ENCODE peak calls at places on chromosomes 16 and 17, in four cellular contexts. One of them, this sample, is unnamed.

GRCh38 chr16:24612656-24613055 is 73.3 kb downstream of the RBBP6 start:
- DNase-seq in astrocyte: no peak
- DNase-seq in SK-N-SH: no peak
- DNase-seq in body of pancreas: no peak
- DNase-seq in this sample: no peak

GRCh38 chr16:56643080-56643778 is 4.8 kb downstream of the MT1A start:
- DNase-seq in astrocyte: peak; percentile 17
- DNase-seq in body of pancreas: peak; percentile 91
- DNase-seq in SK-N-SH: no peak
- DNase-seq in this sample: no peak

GRCh38 chr16:77271532-77272426 is 72.6 kb downstream of the SYCE1L start:
- DNase-seq in astrocyte: no peak
- DNase-seq in body of pancreas: peak; percentile 26
- DNase-seq in SK-N-SH: no peak
- DNase-seq in this sample: no peak

GRCh38 chr16:84279871-84280270 is 14.8 kb upstream of the WFDC1 start:
- DNase-seq in body of pancreas: no peak
- DNase-seq in SK-N-SH: no peak
- DNase-seq in astrocyte: no peak
- DNase-seq in this sample: no peak

GRCh38 chr17:44209786-44210341 is 9.6 kb downstream of the UBTF start:
- DNase-seq in body of pancreas: no peak
- DNase-seq in SK-N-SH: no peak
- DNase-seq in astrocyte: no peak
- DNase-seq in this sample: no peak

GRCh38 chr17:54172654-54173316 is 350.1 kb downstream of the KIF2B start:
- DNase-seq in body of pancreas: peak; percentile 20
- DNase-seq in astrocyte: peak; percentile 0
- DNase-seq in SK-N-SH: no peak
- DNase-seq in this sample: no peak

GRCh38 chr17:65920996-65921395 is 270.9 kb downstream of the CEP112 start:
- DNase-seq in astrocyte: no peak
- DNase-seq in SK-N-SH: no peak
- DNase-seq in body of pancreas: peak; percentile 38
- DNase-seq in this sample: no peak

GRCh38 chr16:3020247-3020603 is at the start of gene TNFRSF12A:
- DNase-seq in SK-N-SH: peak; percentile 95
- DNase-seq in body of pancreas: peak; percentile 86
- DNase-seq in astrocyte: peak; percentile 35
- DNase-seq in this sample: peak; percentile 81

GRCh38 chr16:11563493-11564040 is 23.2 kb downstream of the LITAF start:
- DNase-seq in astrocyte: no peak
- DNase-seq in SK-N-SH: no peak
- DNase-seq in body of pancreas: no peak
- DNase-seq in this sample: no peak

GRCh38 chr17:43104665-43105064 is 20.5 kb downstream of the BRCA1 start:
- DNase-seq in SK-N-SH: no peak
- DNase-seq in body of pancreas: no peak
- DNase-seq in astrocyte: no peak
- DNase-seq in this sample: no peak

DNA sequence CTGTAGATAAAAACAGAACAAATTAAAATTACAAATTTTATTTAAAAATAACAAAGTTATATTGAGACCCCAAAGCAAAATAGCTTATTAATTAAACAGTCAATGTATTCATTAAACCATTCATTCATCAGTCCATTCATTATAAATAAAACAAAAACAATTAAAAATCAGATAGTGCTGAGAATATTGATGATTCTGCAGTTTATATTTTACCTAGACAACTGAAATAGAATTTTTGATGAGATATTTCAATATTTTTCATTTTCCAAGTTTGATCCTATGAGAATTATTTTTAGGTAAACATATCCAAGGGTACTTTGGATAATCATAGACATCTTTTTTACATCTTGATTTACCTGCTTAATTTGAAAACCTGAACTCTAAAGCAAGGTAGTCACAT is 15.2 kb upstream of the NETO2 start:
- DNase-seq in body of pancreas: no peak
- DNase-seq in SK-N-SH: no peak
- DNase-seq in astrocyte: no peak
- DNase-seq in this sample: no peak
- H3K4me1 ChIP-seq in body of pancreas: no peaks in the 10 kb centered on the region
- H3K4me1 ChIP-seq in SK-N-SH: no peaks in the 10 kb centered on the region
- H3K4me1 ChIP-seq in astrocyte: no peaks in the 10 kb centered on the region
- H3K4me1 ChIP-seq in this sample: no peaks in the 10 kb centered on the region

GRCh38 chr17:48597492-48597774 is 3.9 kb upstream of the HOXB5 start:
- DNase-seq in astrocyte: no peak
- DNase-seq in SK-N-SH: no peak
- DNase-seq in body of pancreas: no peak
- DNase-seq in this sample: no peak

GRCh38 chr17:48595107-48595999 is 1.8 kb upstream of the HOXB5 start:
- DNase-seq in SK-N-SH: no peak
- DNase-seq in body of pancreas: no peak
- DNase-seq in astrocyte: no peak
- DNase-seq in this sample: no peak

GRCh38 chr17:48597775-48598631 is 4.4 kb upstream of the HOXB5 start:
- DNase-seq in body of pancreas: peak; percentile 46
- DNase-seq in astrocyte: no peak
- DNase-seq in SK-N-SH: no peak
- DNase-seq in this sample: no peak

GRCh38 chr17:48596000-48596734 is 2.6 kb upstream of the HOXB5 start:
- DNase-seq in body of pancreas: no peak
- DNase-seq in astrocyte: no peak
- DNase-seq in SK-N-SH: no peak
- DNase-seq in this sample: no peak

GRCh38 chr17:48596735-48597491 is 3.3 kb upstream of the HOXB5 start:
- DNase-seq in astrocyte: no peak
- DNase-seq in body of pancreas: no peak
- DNase-seq in SK-N-SH: no peak
- DNase-seq in this sample: no peak
- H3K27ac ChIP-seq in astrocyte: no peak overlapping the region
- H3K27ac ChIP-seq in body of pancreas: no peak overlapping the region
- H3K27ac ChIP-seq in SK-N-SH: no peak overlapping the region
- H3K27ac ChIP-seq in this sample: no peak overlapping the region

GRCh38 chr17:81414751-81415516 is 19.7 kb downstream of the BAHCC1 start:
- DNase-seq in body of pancreas: no peak
- DNase-seq in SK-N-SH: no peak
- DNase-seq in astrocyte: no peak
- DNase-seq in this sample: no peak
- H3K4me1 ChIP-seq in body of pancreas: peaks cover 35% of the 10 kb centered on the region
- H3K4me1 ChIP-seq in SK-N-SH: peaks cover 28% of the 10 kb centered on the region
- H3K4me1 ChIP-seq in astrocyte: peaks cover 31% of the 10 kb centered on the region
- H3K4me1 ChIP-seq in this sample: peaks cover 41% of the 10 kb centered on the region

GRCh38 chr16:10037771-10038170 is 144.5 kb downstream of the GRIN2A start:
- DNase-seq in body of pancreas: no peak
- DNase-seq in astrocyte: peak; percentile 48
- DNase-seq in SK-N-SH: no peak
- DNase-seq in this sample: no peak

GRCh38 chr16:10036951-10037350 is 145.3 kb downstream of the GRIN2A start:
- DNase-seq in astrocyte: no peak
- DNase-seq in body of pancreas: no peak
- DNase-seq in SK-N-SH: no peak
- DNase-seq in this sample: no peak

GRCh38 chr16:10031473-10031872 is 150.8 kb downstream of the GRIN2A start:
- DNase-seq in astrocyte: no peak
- DNase-seq in body of pancreas: no peak
- DNase-seq in SK-N-SH: no peak
- DNase-seq in this sample: no peak

GRCh38 chr16:10031955-10032354 is 150.3 kb downstream of the GRIN2A start:
- DNase-seq in SK-N-SH: no peak
- DNase-seq in astrocyte: no peak
- DNase-seq in body of pancreas: no peak
- DNase-seq in this sample: no peak

GRCh38 chr16:10033561-10033960 is 148.7 kb downstream of the GRIN2A start:
- DNase-seq in body of pancreas: no peak
- DNase-seq in SK-N-SH: no peak
- DNase-seq in astrocyte: no peak
- DNase-seq in this sample: no peak
- H3K27ac ChIP-seq in body of pancreas: no peak overlapping the region
- H3K27ac ChIP-seq in SK-N-SH: no peak overlapping the region
- H3K27ac ChIP-seq in astrocyte: no peak overlapping the region
- H3K27ac ChIP-seq in this sample: no peak overlapping the region

GRCh38 chr17:76685366-76685765 is 25.4 kb downstream of the MXRA7 start:
- DNase-seq in body of pancreas: no peak
- DNase-seq in astrocyte: no peak
- DNase-seq in SK-N-SH: no peak
- DNase-seq in this sample: no peak

GRCh38 chr17:76686538-76687277 is 24.1 kb downstream of the MXRA7 start:
- DNase-seq in body of pancreas: no peak
- DNase-seq in SK-N-SH: peak; percentile 75
- DNase-seq in astrocyte: no peak
- DNase-seq in this sample: no peak

GRCh38 chr17:76684756-76685155 is 26.0 kb downstream of the MXRA7 start:
- DNase-seq in astrocyte: no peak
- DNase-seq in body of pancreas: no peak
- DNase-seq in SK-N-SH: no peak
- DNase-seq in this sample: no peak

GRCh38 chr17:76687278-76688164 is 23.2 kb downstream of the MXRA7 start:
- DNase-seq in astrocyte: no peak
- DNase-seq in SK-N-SH: no peak
- DNase-seq in body of pancreas: peak; percentile 60
- DNase-seq in this sample: no peak

GRCh38 chr17:76685846-76686245 is 24.9 kb downstream of the MXRA7 start:
- DNase-seq in SK-N-SH: no peak
- DNase-seq in astrocyte: no peak
- DNase-seq in body of pancreas: no peak
- DNase-seq in this sample: no peak
- H3K4me1 ChIP-seq in SK-N-SH: peaks cover 36% of the 10 kb centered on the region
- H3K4me1 ChIP-seq in astrocyte: peaks cover 36% of the 10 kb centered on the region
- H3K4me1 ChIP-seq in body of pancreas: peaks cover 19% of the 10 kb centered on the region
- H3K4me1 ChIP-seq in this sample: peaks cover 65% of the 10 kb centered on the region